ENCODE peak calls at places on chromosomes 2 and 18, in four cellular contexts. Q is vagina, V is suprapubic skin, Z is esophagus squamous epithelium. R is an unnamed sample.

GRCh38 chr2:119662297-119662696 is 16.7 kb upstream of the TMEM177 start:
- DNase-seq in Q (no peak), Z (no peak), V (no peak), R (no peak)

GRCh38 chr2:118049140-118050128 is 35.6 kb upstream of the CCDC93 start:
- DNase-seq in Q (no peak), Z (no peak), V (no peak), R (no peak)

GRCh38 chr2:199458017-199458805 is 472 bp upstream of the SATB2 start:
- DNase-seq in Z (no peak), V (no peak), Q (no peak), R (no peak)

GRCh38 chr18:59624384-59624760 is 72.9 kb downstream of the CCBE1 start:
- DNase-seq in Q (no peak), V (no peak), Z (no peak), R (no peak)

GRCh38 chr2:9085353-9085752 is 81.9 kb upstream of the MBOAT2 start:
- DNase-seq in Q (no peak), Z (no peak), V (no peak), R (no peak)

GRCh38 chr18:62848946-62849345 is 133.6 kb downstream of the PHLPP1 start:
- DNase-seq in Q (no peak), V (no peak), Z (no peak), R (no peak)

GRCh38 chr18:58166278-58166844 is 122.3 kb downstream of the NEDD4L start:
- DNase-seq in Q (no peak), Z (no peak), V (no peak), R (peak; percentile 56)

GRCh38 chr2:30666307-30666874 is 140.9 kb downstream of the CAPN13 start:
- DNase-seq in Z (no peak), Q (no peak), V (no peak), R (peak; percentile 56)

GRCh38 chr2:95346236-95346737 is 49.1 kb downstream of the KCNIP3 start:
- DNase-seq in V (no peak), Q (no peak), Z (no peak), R (no peak)

GRCh38 chr2:173232956-173233744 is 121.5 kb upstream of the CDCA7 start:
- DNase-seq in Z (no peak), Q (no peak), V (no peak), R (no peak)

GRCh38 chr2:57890462-57890861 is 156.1 kb upstream of the VRK2 start:
- DNase-seq in V (no peak), Q (no peak), Z (no peak), R (no peak)

GRCh38 chr2:110116033-110116710 is 550 bp upstream of the MALL start:
- DNase-seq in Z (no peak), V (no peak), Q (peak; percentile 96), R (no peak)

GRCh38 chr18:70322928-70323327 is 34.1 kb downstream of the SOCS6 start:
- DNase-seq in Z (no peak), V (no peak), Q (no peak), R (no peak)

GRCh38 chr18:40855661-40856060 is 1099.4 kb upstream of the PIK3C3 start:
- DNase-seq in Q (no peak), V (no peak), Z (no peak), R (no peak)

GRCh38 chr18:58272209-58272608 is 228.2 kb downstream of the NEDD4L start:
- DNase-seq in V (no peak), Z (no peak), Q (no peak), R (no peak)

GRCh38 chr2:222709191-222709891 is 37.9 kb downstream of the MOGAT1 start:
- DNase-seq in Q (no peak), V (no peak), Z (no peak), R (peak; percentile 93)

GRCh38 chr2:202036601-202037037 is 3.0 kb downstream of the FZD7 start:
- DNase-seq in Q (no peak), V (no peak), Z (no peak), R (no peak)

GRCh38 chr2:60998628-60999545 is 18.6 kb upstream of the PEX13 start:
- DNase-seq in Q (no peak), V (no peak), Z (no peak), R (no peak)

GRCh38 chr2:86781363-86781762 is 9.3 kb downstream of the CD8A start:
- DNase-seq in Z (no peak), V (no peak), Q (no peak), R (no peak)

GRCh38 chr2:139478191-139478914 is 698.2 kb upstream of the NXPH2 start:
- DNase-seq in V (no peak), Q (no peak), Z (no peak), R (no peak)

GRCh38 chr2:41199320-41199719 is 747.4 kb upstream of the SLC8A1 start:
- DNase-seq in V (no peak), Z (no peak), Q (no peak), R (no peak)

GRCh38 chr2:74502720-74503505 is 3.5 kb upstream of the LBX2 start:
- DNase-seq in Z (peak; percentile 15), Q (no peak), V (no peak), R (peak; percentile 97)

GRCh38 chr2:215831296-215831913 is 181.9 kb downstream of the MREG start:
- DNase-seq in Z (no peak), V (no peak), Q (no peak), R (no peak)

GRCh38 chr2:182593394-182593707 is 122.7 kb upstream of the DNAJC10 start:
- DNase-seq in Z (no peak), V (no peak), Q (no peak), R (no peak)

GRCh38 chr2:28716265-28716865 is 35.3 kb upstream of the PPP1CB start:
- DNase-seq in Q (no peak), Z (no peak), V (no peak), R (peak; percentile 81)

GRCh38 chr2:110114801-110115200 is 821 bp downstream of the MALL start:
- DNase-seq in V (no peak), Q (peak; percentile 94), Z (no peak), R (no peak)

GRCh38 chr2:51781691-51782090 is 749.8 kb upstream of the NRXN1 start:
- DNase-seq in Q (no peak), Z (no peak), V (no peak), R (no peak)

GRCh38 chr2:164821338-164821737 is 20.3 kb downstream of the COBLL1 start:
- DNase-seq in Q (no peak), Z (no peak), V (no peak), R (no peak)

GRCh38 chr2:212538156-212539144 is at the start of gene ERBB4:
- DNase-seq in Q (no peak), Z (no peak), V (peak; percentile 76), R (no peak)

GRCh38 chr2:175769200-175769599 is 232.9 kb downstream of the LNPK start:
- DNase-seq in V (no peak), Z (no peak), Q (no peak), R (no peak)

GRCh38 chr2:180728928-180729559 is 251.4 kb upstream of the UBE2E3 start:
- DNase-seq in Q (no peak), V (no peak), Z (no peak), R (no peak)

GRCh38 chr2:30237346-30238142 is 6.2 kb downstream of the LBH start:
- DNase-seq in V (peak; percentile 38), Q (no peak), Z (no peak), R (no peak)

GRCh38 chr2:207091175-207091574 is 74.6 kb downstream of the KLF7 start:
- DNase-seq in V (no peak), Z (no peak), Q (no peak), R (no peak)

GRCh38 chr2:216694201-216694825 is 1.0 kb downstream of the IGFBP5 start:
- DNase-seq in Q (no peak), V (no peak), Z (no peak), R (peak; percentile 93)

GRCh38 chr2:137924019-137924418 is 40.3 kb upstream of the HNMT start:
- DNase-seq in Z (no peak), Q (no peak), V (no peak), R (no peak)

GRCh38 chr2:99404039-99404799 is 67.0 kb downstream of the EIF5B start:
- DNase-seq in Q (no peak), Z (no peak), V (no peak), R (no peak)

GRCh38 chr2:109128466-109129355 is at the start of gene SH3RF3:
- DNase-seq in V (no peak), Z (no peak), Q (no peak), R (peak; percentile 89)

GRCh38 chr2:82498777-82499443 is 1960.2 kb downstream of the SUCLG1 start:
- DNase-seq in Q (no peak), V (no peak), Z (no peak), R (no peak)

GRCh38 chr2:68196120-68196716 is 38.5 kb downstream of the PNO1 start:
- DNase-seq in Z (no peak), V (no peak), Q (no peak), R (peak; percentile 27)

GRCh38 chr2:225002656-225003045 is 39.6 kb downstream of the DOCK10 start:
- DNase-seq in V (no peak), Z (no peak), Q (no peak), R (no peak)
- TF ChIP-seq CTCF in V (no peak), Z (no peak), Q (no peak), R (no peak)

GRCh38 chr2:237291138-237291792 is 122.7 kb downstream of the COL6A3 start:
- DNase-seq in Q (no peak), V (peak; percentile 96), Z (peak; percentile 28), R (peak; percentile 95)
- H3K4me3 ChIP-seq in Q (no peak overlapping the region), V (peak overlapping the region; percentile 5), Z (peak overlapping the region; percentile 45), R (no peak overlapping the region)

GRCh38 chr2:159615936-159616733 is at the start of gene BAZ2B:
- DNase-seq in Z (no peak), Q (no peak), V (peak; percentile 81), R (peak; percentile 37)
- TF ChIP-seq POLR2A in Z (no peak), Q (no peak), V (no peak), R (peak; percentile 55)

GRCh38 chr18:48955528-48956261 is 4.9 kb upstream of the SMAD7 start:
- DNase-seq in Z (no peak), Q (no peak), V (no peak), R (no peak)
- TF ChIP-seq CTCF in Z (no peak), Q (no peak), V (no peak), R (no peak)

GRCh38 chr2:64987001-64987962 is 1.9 kb upstream of the SLC1A4 start:
- DNase-seq in V (no peak), Z (no peak), Q (no peak), R (no peak)
- H3K4me3 ChIP-seq in V (peak overlapping the region; percentile 83), Z (peak overlapping the region; percentile 85), Q (peak overlapping the region; percentile 65), R (no peak overlapping the region)

DNA sequence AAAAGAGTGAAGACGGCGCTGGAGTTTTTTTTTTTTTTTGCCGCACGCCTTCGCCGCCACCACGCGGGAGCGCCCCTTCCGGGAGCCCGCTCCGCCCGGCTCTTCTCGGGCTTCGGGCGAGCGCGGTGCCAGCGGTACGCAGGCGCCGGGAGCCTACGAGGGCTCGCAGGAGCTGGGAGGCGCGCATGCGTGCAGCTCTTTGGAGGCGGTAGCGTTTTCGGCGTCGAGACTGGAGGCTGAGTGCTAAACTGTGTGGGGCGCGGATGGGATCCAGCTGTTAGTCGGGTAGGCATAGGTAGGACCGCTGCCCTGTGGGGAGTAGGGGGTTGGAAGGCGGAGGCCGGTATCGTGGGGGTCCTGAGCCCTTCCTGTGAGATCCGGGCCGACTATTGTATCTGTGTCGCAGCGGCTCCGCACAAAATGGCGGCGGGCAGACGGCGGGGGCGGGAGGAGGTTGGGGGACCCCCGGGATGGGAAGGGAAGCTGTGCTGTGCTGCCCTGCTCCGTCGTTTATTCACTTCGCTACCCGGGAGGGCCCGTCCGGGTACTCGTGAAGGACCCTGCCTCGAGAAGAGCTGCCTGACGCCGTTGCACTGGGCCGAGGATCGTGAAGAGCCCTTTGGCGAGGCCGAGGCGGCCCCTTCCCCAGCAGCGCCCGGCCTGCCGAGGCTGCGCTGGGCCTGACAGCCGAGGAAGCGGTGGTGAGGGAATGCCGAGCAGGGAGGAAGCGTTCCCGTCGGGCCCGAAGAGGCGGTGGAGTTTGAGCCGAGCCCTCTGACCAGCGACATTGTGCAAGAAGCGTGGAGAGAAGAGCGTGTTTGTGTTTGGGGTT is at the start of gene ZNF638:
- DNase-seq in V (peak; percentile 93), Z (peak; percentile 52), Q (no peak), R (peak; percentile 89)
- TF ChIP-seq POLR2A in V (peak; percentile 80), Z (peak; percentile 88), Q (no peak), R (peak; percentile 89)

GRCh38 chr2:149192425-149192824 is 138.0 kb upstream of the LYPD6 start:
- DNase-seq in V (no peak), Q (no peak), Z (no peak), R (no peak)
- TF ChIP-seq CTCF in V (no peak), Q (no peak), Z (no peak), R (no peak)